ENCODE peak calls at places on chromosome 1, in eight cellular contexts. One of them, this sample, is unnamed.

GRCh38 chr1:41411229-41411628 is 50.0 kb downstream of the FOXO6 start:
- DNase-seq in stimulated activated CD4-positive, alpha-beta T cell treated with anti-CD3 and anti-CD28 coated beads, TNF-alpha, amount 100 ng/mL, for 48 hours: no peak
- DNase-seq in NCI-H146: peak; percentile 19
- DNase-seq in hypothalamus: no peak
- DNase-seq in COR-L47: peak; percentile 35
- DNase-seq in pancreas: no peak
- DNase-seq in epithelial cell of esophagus: peak; percentile 72
- DNase-seq in adrenal gland: no peak
- DNase-seq in this sample: no peak

GRCh38 chr1:39410915-39411436 is 80.5 kb upstream of the BMP8A start:
- DNase-seq in stimulated activated CD4-positive, alpha-beta T cell treated with anti-CD3 and anti-CD28 coated beads, TNF-alpha, amount 100 ng/mL, for 48 hours: peak; percentile 44
- DNase-seq in NCI-H146: no peak
- DNase-seq in hypothalamus: no peak
- DNase-seq in COR-L47: peak; percentile 13
- DNase-seq in pancreas: peak; percentile 84
- DNase-seq in epithelial cell of esophagus: peak; percentile 88
- DNase-seq in adrenal gland: peak; percentile 79
- DNase-seq in this sample: peak; percentile 54

GRCh38 chr1:1213153-1213918 is 617 bp downstream of the TNFRSF4 start:
- DNase-seq in stimulated activated CD4-positive, alpha-beta T cell treated with anti-CD3 and anti-CD28 coated beads, TNF-alpha, amount 100 ng/mL, for 48 hours: no peak
- DNase-seq in NCI-H146: no peak
- DNase-seq in hypothalamus: no peak
- DNase-seq in COR-L47: no peak
- DNase-seq in pancreas: peak; percentile 31
- DNase-seq in epithelial cell of esophagus: no peak
- DNase-seq in adrenal gland: no peak
- DNase-seq in this sample: no peak

GRCh38 chr1:40392206-40392605 is 18.7 kb downstream of the SMAP2 start:
- DNase-seq in stimulated activated CD4-positive, alpha-beta T cell treated with anti-CD3 and anti-CD28 coated beads, TNF-alpha, amount 100 ng/mL, for 48 hours: no peak
- DNase-seq in NCI-H146: peak; percentile 74
- DNase-seq in hypothalamus: peak; percentile 5
- DNase-seq in COR-L47: peak; percentile 47
- DNase-seq in pancreas: no peak
- DNase-seq in epithelial cell of esophagus: peak; percentile 73
- DNase-seq in adrenal gland: no peak
- DNase-seq in this sample: no peak

GRCh38 chr1:198647055-198647454 is 8.2 kb downstream of the PTPRC start:
- DNase-seq in stimulated activated CD4-positive, alpha-beta T cell treated with anti-CD3 and anti-CD28 coated beads, TNF-alpha, amount 100 ng/mL, for 48 hours: no peak
- DNase-seq in NCI-H146: no peak
- DNase-seq in hypothalamus: no peak
- DNase-seq in COR-L47: no peak
- DNase-seq in pancreas: no peak
- DNase-seq in epithelial cell of esophagus: no peak
- DNase-seq in adrenal gland: no peak
- DNase-seq in this sample: no peak

GRCh38 chr1:210200090-210200736 is 32.4 kb upstream of the SERTAD4 start:
- DNase-seq in stimulated activated CD4-positive, alpha-beta T cell treated with anti-CD3 and anti-CD28 coated beads, TNF-alpha, amount 100 ng/mL, for 48 hours: no peak
- DNase-seq in NCI-H146: no peak
- DNase-seq in hypothalamus: no peak
- DNase-seq in COR-L47: no peak
- DNase-seq in pancreas: no peak
- DNase-seq in epithelial cell of esophagus: peak; percentile 7
- DNase-seq in adrenal gland: no peak
- DNase-seq in this sample: no peak

GRCh38 chr1:28501925-28502324 is 3.9 kb upstream of the RCC1 start:
- DNase-seq in stimulated activated CD4-positive, alpha-beta T cell treated with anti-CD3 and anti-CD28 coated beads, TNF-alpha, amount 100 ng/mL, for 48 hours: no peak
- DNase-seq in NCI-H146: no peak
- DNase-seq in hypothalamus: no peak
- DNase-seq in COR-L47: no peak
- DNase-seq in pancreas: no peak
- DNase-seq in epithelial cell of esophagus: no peak
- DNase-seq in adrenal gland: no peak
- DNase-seq in this sample: no peak

GRCh38 chr1:1680912-1681273 is 11.7 kb downstream of the SLC35E2B start:
- DNase-seq in stimulated activated CD4-positive, alpha-beta T cell treated with anti-CD3 and anti-CD28 coated beads, TNF-alpha, amount 100 ng/mL, for 48 hours: no peak
- DNase-seq in NCI-H146: no peak
- DNase-seq in hypothalamus: no peak
- DNase-seq in COR-L47: no peak
- DNase-seq in pancreas: no peak
- DNase-seq in epithelial cell of esophagus: no peak
- DNase-seq in adrenal gland: no peak
- DNase-seq in this sample: no peak

GRCh38 chr1:19569786-19570185 is 74.3 kb upstream of the NBL1 start:
- DNase-seq in stimulated activated CD4-positive, alpha-beta T cell treated with anti-CD3 and anti-CD28 coated beads, TNF-alpha, amount 100 ng/mL, for 48 hours: no peak
- DNase-seq in NCI-H146: no peak
- DNase-seq in hypothalamus: no peak
- DNase-seq in COR-L47: no peak
- DNase-seq in pancreas: no peak
- DNase-seq in epithelial cell of esophagus: no peak
- DNase-seq in adrenal gland: no peak
- DNase-seq in this sample: no peak

GRCh38 chr1:116724765-116725375 is 29.4 kb upstream of the CD2 start:
- DNase-seq in stimulated activated CD4-positive, alpha-beta T cell treated with anti-CD3 and anti-CD28 coated beads, TNF-alpha, amount 100 ng/mL, for 48 hours: peak; percentile 58
- DNase-seq in NCI-H146: peak; percentile 73
- DNase-seq in hypothalamus: no peak
- DNase-seq in COR-L47: peak; percentile 51
- DNase-seq in pancreas: peak; percentile 63
- DNase-seq in epithelial cell of esophagus: peak; percentile 80
- DNase-seq in adrenal gland: peak; percentile 47
- DNase-seq in this sample: no peak

GRCh38 chr1:235513495-235514366 is 9.5 kb upstream of the B3GALNT2 start:
- DNase-seq in stimulated activated CD4-positive, alpha-beta T cell treated with anti-CD3 and anti-CD28 coated beads, TNF-alpha, amount 100 ng/mL, for 48 hours: no peak
- DNase-seq in NCI-H146: peak; percentile 58
- DNase-seq in hypothalamus: no peak
- DNase-seq in COR-L47: peak; percentile 59
- DNase-seq in pancreas: no peak
- DNase-seq in epithelial cell of esophagus: peak; percentile 69
- DNase-seq in adrenal gland: peak; percentile 47
- DNase-seq in this sample: no peak

This sample was measured in GM19239.